ENCODE peak calls at places on chromosomes 13 and 19, in nine cellular contexts. G is adrenal gland, N is body of pancreas, C is stomach, O is HCT116, Y is heart left ventricle, Z is tibial nerve, J is right lobe of liver, L is H1. B is an unnamed sample.

GRCh38 chr13:110047511-110047910 is 259.4 kb downstream of the COL4A1 start:
- DNase-seq in G (peak), N (peak), C (peak), O (no peak), Y (no peak), Z (no peak), J (peak), L (no peak), B (peak)

GRCh38 chr13:83221256-83221655 is 661.0 kb downstream of the SLITRK1 start:
- DNase-seq in G (no peak), N (no peak), C (no peak), O (no peak), Y (no peak), Z (no peak), J (no peak), L (no peak), B (no peak)

GRCh38 chr13:109010912-109011311 is 381.5 kb downstream of the MYO16 start:
- DNase-seq in G (no peak), N (no peak), C (no peak), O (no peak), Y (no peak), Z (no peak), J (no peak), L (peak), B (no peak)

GRCh38 chr13:32407854-32408253 is 20.1 kb downstream of the N4BP2L1 start:
- DNase-seq in G (no peak), N (no peak), C (no peak), O (no peak), Y (no peak), Z (no peak), J (no peak), L (no peak), B (no peak)

GRCh38 chr13:40982772-40983171 is 36.3 kb downstream of the ELF1 start:
- DNase-seq in G (peak), N (peak), C (no peak), O (no peak), Y (no peak), Z (peak), J (no peak), L (no peak), B (peak)

GRCh38 chr19:46932346-46932745 is 71.5 kb downstream of the ARHGAP35 start:
- DNase-seq in G (no peak), N (no peak), C (no peak), O (no peak), Y (no peak), Z (no peak), J (peak), L (no peak), B (no peak)

GRCh38 chr19:33797821-33798633 is 1.4 kb downstream of the KCTD15 start:
- DNase-seq in G (no peak), N (peak), C (peak), O (no peak), Y (peak), Z (no peak), J (peak), L (no peak), B (peak)

GRCh38 chr13:67200605-67201004 is 29.5 kb downstream of the PCDH9 start:
- DNase-seq in G (no peak), N (no peak), C (no peak), O (no peak), Y (no peak), Z (no peak), J (no peak), L (no peak), B (no peak)

GRCh38 chr13:41497436-41497835 is 40.1 kb downstream of the RGCC start:
- DNase-seq in G (no peak), N (no peak), C (no peak), O (no peak), Y (no peak), Z (no peak), J (no peak), L (no peak), B (no peak)

GRCh38 chr19:33098023-33098652 is 17.2 kb downstream of the GPATCH1 start:
- DNase-seq in G (no peak), N (peak), C (peak), O (no peak), Y (no peak), Z (no peak), J (peak), L (no peak), B (no peak)

GRCh38 chr19:47005873-47006272 is 13.8 kb upstream of the NPAS1 start:
- DNase-seq in G (no peak), N (no peak), C (no peak), O (peak), Y (no peak), Z (no peak), J (peak), L (no peak), B (no peak)

GRCh38 chr19:32599736-32600157 is 18.8 kb downstream of the PDCD5 start:
- DNase-seq in G (no peak), N (peak), C (no peak), O (peak), Y (no peak), Z (no peak), J (no peak), L (no peak), B (peak)

GRCh38 chr13:79393564-79394249 is 12.3 kb downstream of the RBM26 start:
- DNase-seq in G (no peak), N (peak), C (peak), O (no peak), Y (no peak), Z (peak), J (no peak), L (no peak), B (no peak)

GRCh38 chr13:101714195-101714594 is 261.7 kb downstream of the ITGBL1 start:
- DNase-seq in G (no peak), N (no peak), C (no peak), O (no peak), Y (no peak), Z (no peak), J (no peak), L (no peak), B (no peak)

GRCh38 chr13:23790591-23791170 is 98.5 kb downstream of the MIPEP start:
- DNase-seq in G (no peak), N (peak), C (no peak), O (no peak), Y (peak), Z (no peak), J (no peak), L (no peak), B (no peak)

GRCh38 chr13:81639984-81640582 is 1299.2 kb upstream of the SPRY2 start:
- DNase-seq in G (no peak), N (peak), C (no peak), O (peak), Y (no peak), Z (no peak), J (no peak), L (no peak), B (peak)

GRCh38 chr19:8045872-8046568 is 6.5 kb upstream of the CCL25 start:
- DNase-seq in G (no peak), N (no peak), C (no peak), O (no peak), Y (no peak), Z (no peak), J (no peak), L (no peak), B (no peak)

GRCh38 chr13:49633687-49634086 is 5.4 kb downstream of the ARL11 start:
- DNase-seq in G (no peak), N (no peak), C (no peak), O (no peak), Y (no peak), Z (no peak), J (no peak), L (no peak), B (no peak)

GRCh38 chr13:90696254-90696653 is 651.2 kb upstream of the MIR17HG start:
- DNase-seq in G (no peak), N (no peak), C (no peak), O (no peak), Y (no peak), Z (no peak), J (no peak), L (no peak), B (no peak)

GRCh38 chr13:73412933-73413332 is 354.1 kb downstream of the KLF5 start:
- DNase-seq in G (no peak), N (no peak), C (no peak), O (peak), Y (no peak), Z (no peak), J (no peak), L (no peak), B (no peak)

GRCh38 chr13:28455580-28456194 is 39.2 kb downstream of the FLT1 start:
- DNase-seq in G (no peak), N (no peak), C (no peak), O (no peak), Y (no peak), Z (no peak), J (no peak), L (no peak), B (no peak)

GRCh38 chr13:87314822-87315221 is 356.3 kb upstream of the SLITRK5 start:
- DNase-seq in G (no peak), N (no peak), C (no peak), O (no peak), Y (no peak), Z (no peak), J (no peak), L (no peak), B (no peak)

GRCh38 chr19:583968-584239 is 5.8 kb upstream of the HCN2 start:
- DNase-seq in G (no peak), N (no peak), C (no peak), O (no peak), Y (peak), Z (no peak), J (no peak), L (no peak), B (no peak)
- TF ChIP-seq POLR2A in G (no peak), N (no peak), C (no peak), O (no peak), Y (no peak), Z (no peak), J (no peak), L (no peak), B (no peak)

DNA sequence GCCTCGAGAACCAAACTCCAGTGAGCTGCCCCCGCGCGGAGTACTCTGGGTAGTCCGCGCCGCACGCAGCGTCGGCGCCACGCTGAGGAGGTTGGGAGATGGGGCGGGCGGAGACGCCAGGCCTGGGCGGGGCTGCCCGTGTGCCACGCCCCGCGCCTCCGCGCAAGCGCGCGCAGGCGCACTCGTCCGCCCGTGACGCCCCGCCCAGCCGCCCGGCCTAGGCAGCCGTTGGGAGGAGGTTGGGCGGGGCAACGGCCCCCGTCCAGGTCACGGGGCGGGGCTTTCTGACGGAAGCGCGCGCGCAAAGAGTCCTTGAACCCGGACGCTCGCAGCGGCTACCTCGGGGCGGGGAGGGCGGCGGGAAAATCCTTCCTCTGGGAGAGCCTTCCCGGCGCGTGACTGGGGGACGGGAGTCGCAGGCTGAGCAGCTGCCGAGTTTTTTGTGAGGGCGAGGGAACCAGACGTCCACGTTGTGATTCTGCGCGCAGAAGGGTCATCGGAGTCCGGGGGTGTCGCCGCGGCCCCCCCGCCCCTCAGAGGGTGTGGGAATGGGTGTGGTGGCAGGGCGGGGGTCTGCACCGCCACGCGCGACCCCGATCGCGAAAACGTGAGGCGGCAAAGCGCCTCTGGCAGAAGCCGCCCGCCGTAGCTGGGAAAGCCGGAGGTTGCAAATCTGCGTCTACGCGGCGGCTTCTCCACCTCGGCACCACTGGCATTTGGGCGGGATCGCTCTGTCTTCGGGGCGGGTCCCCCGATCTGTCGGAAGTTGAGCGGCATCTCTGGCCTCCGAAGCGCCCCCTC is at the start of gene MED26:
- DNase-seq in G (peak), N (peak), C (peak), O (peak), Y (peak), Z (peak), J (peak), L (peak), B (peak)
- TF ChIP-seq POLR2A in G (peak), N (peak), C (no peak), O (peak), Y (peak), Z (peak), J (peak), L (peak), B (peak)

DNA sequence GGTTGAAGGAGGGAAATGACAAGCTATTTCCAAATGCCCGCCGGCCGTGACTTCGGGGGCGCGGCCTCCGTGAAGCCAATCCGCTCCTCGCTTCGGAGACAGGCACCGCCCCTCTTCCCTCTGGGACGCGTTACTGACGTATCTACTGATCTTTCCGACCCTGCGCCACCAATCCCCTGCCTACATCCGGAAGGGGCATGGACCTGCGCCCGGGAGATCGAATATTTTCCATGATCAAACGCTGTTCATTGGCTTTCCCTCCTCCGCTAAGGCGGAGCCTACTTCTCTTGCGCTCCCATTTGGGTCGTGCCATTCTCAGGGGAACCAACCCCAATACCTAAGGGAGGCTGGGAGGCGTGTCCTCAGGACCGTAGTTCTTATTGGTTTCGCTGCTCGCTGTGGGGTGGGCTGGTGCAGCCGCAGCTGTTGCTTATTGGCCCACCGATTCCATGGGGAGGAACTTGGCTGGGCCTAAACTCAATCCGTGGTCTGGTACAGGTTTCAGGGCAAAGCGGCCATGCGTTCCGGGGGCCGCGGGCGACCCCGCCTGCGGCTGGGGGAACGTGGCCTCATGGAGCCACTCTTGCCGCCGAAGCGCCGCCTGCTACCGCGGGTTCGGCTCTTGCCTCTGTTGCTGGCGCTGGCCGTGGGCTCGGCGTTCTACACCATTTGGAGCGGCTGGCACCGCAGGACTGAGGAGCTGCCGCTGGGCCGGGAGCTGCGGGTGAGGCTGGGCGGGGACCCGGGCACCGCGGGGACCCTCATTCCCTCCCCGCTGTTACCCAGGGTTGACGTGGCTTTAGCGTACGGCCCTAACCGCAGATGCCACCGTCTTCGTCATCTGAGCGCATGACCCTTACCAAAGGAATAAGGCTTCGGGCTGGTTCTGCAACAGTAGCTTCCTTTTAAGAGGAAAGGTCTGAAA is at the start of gene QPCTL:
- DNase-seq in G (peak), N (peak), C (peak), O (peak), Y (peak), Z (peak), J (peak), L (peak), B (peak)
- TF ChIP-seq POLR2A in G (peak), N (peak), C (no peak), O (peak), Y (no peak), Z (peak), J (peak), L (peak), B (no peak)

GRCh38 chr19:51473009-51473707 is 5.2 kb upstream of the CEACAM18 start:
- DNase-seq in G (peak), N (peak), C (peak), O (peak), Y (no peak), Z (peak), J (peak), L (peak), B (peak)

GRCh38 chr19:51478381-51479285 is at the start of gene CEACAM18:
- DNase-seq in G (no peak), N (no peak), C (no peak), O (no peak), Y (no peak), Z (no peak), J (no peak), L (no peak), B (no peak)

GRCh38 chr19:51472607-51473006 is 5.7 kb upstream of the CEACAM18 start:
- DNase-seq in G (no peak), N (no peak), C (no peak), O (no peak), Y (no peak), Z (no peak), J (no peak), L (no peak), B (no peak)

GRCh38 chr19:51477343-51477742 is 996 bp upstream of the CEACAM18 start:
- DNase-seq in G (no peak), N (no peak), C (no peak), O (no peak), Y (no peak), Z (no peak), J (no peak), L (no peak), B (no peak)

GRCh38 chr19:51476164-51476563 is 2.2 kb upstream of the CEACAM18 start:
- DNase-seq in G (no peak), N (no peak), C (no peak), O (no peak), Y (no peak), Z (no peak), J (no peak), L (no peak), B (no peak)
- TF ChIP-seq POLR2A in G (no peak), N (no peak), C (no peak), O (no peak), Y (no peak), Z (no peak), J (no peak), L (no peak), B (no peak)

GRCh38 chr19:3970808-3971598 is at the start of gene DAPK3:
- DNase-seq in G (peak), N (peak), C (peak), O (peak), Y (peak), Z (peak), J (peak), L (peak), B (peak)
- TF ChIP-seq POLR2A in G (peak), N (peak), C (peak), O (no peak), Y (peak), Z (peak), J (peak), L (peak), B (peak)

GRCh38 chr19:12667903-12668302 is 1.3 kb downstream of the WDR83 start:
- DNase-seq in G (no peak), N (no peak), C (no peak), O (no peak), Y (no peak), Z (no peak), J (no peak), L (no peak), B (no peak)

GRCh38 chr19:12668937-12669271 is 2.3 kb downstream of the WDR83 start:
- DNase-seq in G (peak), N (peak), C (peak), O (no peak), Y (peak), Z (peak), J (no peak), L (no peak), B (peak)

GRCh38 chr19:12668346-12668745 is 1.7 kb downstream of the WDR83 start:
- DNase-seq in G (no peak), N (no peak), C (no peak), O (no peak), Y (no peak), Z (no peak), J (no peak), L (no peak), B (no peak)

GRCh38 chr19:12670159-12670928 is 3.7 kb downstream of the WDR83 start:
- DNase-seq in G (no peak), N (no peak), C (no peak), O (no peak), Y (no peak), Z (no peak), J (no peak), L (no peak), B (no peak)

GRCh38 chr19:12669272-12670158 is 2.9 kb downstream of the WDR83 start:
- DNase-seq in G (peak), N (peak), C (peak), O (peak), Y (peak), Z (peak), J (peak), L (no peak), B (peak)
- TF ChIP-seq POLR2A in G (peak), N (peak), C (no peak), O (peak), Y (no peak), Z (no peak), J (peak), L (peak), B (no peak)

DNA sequence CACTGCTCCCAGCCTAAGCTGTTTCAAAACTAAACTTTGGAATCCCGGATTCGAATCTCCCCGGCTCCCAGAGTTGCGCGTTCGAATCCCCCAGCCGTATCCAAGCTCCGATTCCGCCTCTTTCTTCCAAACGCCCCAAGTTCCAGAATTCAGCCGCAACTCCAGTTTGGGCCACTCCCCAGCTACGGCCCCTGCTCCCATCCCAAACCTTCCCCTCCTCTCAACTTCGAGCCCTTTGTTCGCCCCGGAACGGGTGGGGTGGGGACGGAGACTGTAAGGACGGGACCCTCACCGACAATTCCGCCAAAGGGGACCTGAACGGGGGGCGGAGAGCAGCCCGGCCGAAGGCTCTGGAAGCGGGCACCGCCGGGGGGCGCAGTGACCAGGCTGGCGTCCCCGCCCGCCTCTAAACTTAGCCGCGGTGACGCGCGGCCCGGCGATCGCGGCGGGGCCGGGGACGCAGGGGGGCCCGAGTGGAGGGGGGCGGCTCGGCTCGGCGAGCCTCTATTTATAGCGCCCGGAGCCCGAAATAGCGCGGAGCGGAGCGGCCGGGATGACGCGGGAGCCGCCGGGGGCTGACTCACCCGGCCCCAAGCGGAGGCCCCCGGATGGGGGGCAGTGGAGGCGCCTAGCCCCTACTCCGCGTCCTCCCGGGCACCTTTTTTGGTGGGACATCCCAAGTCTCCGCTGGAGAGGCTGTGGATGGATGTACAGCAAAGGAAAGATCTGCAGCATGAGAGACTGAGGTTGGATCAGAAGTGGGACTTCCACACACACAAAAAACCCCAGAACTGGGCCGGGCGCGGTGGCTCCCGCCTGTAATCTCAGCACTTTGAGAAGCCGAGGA is 4.9 kb upstream of the ERCC1 start:
- DNase-seq in G (no peak), N (no peak), C (peak), O (no peak), Y (peak), Z (no peak), J (no peak), L (no peak), B (peak)
- TF ChIP-seq POLR2A in G (no peak), N (no peak), C (no peak), O (no peak), Y (no peak), Z (no peak), J (peak), L (no peak), B (no peak)

B was measured in testis.